ENCODE peak calls at places on chromosome 9, in seven cellular contexts. N is esophagus muscularis mucosa, W is neural crest cell, U is left lung, C is AG10803, D is activated B cell treated with CpG ODN at 0.5 μM for 24 hours, M is GM20000. F is an unnamed sample.

GRCh38 chr9:23962101-23962500 is 136.1 kb upstream of the ELAVL2 start:
- DNase-seq in N (no peak), W (no peak), U (no peak), C (no peak), D (no peak), M (no peak), F (no peak)

GRCh38 chr9:89853931-89854330 is 249.1 kb downstream of the GADD45G start:
- DNase-seq in N (no peak), W (no peak), U (no peak), C (no peak), D (no peak), M (no peak), F (no peak)

GRCh38 chr9:7780261-7780988 is 19.2 kb downstream of the DMAC1 start:
- DNase-seq in N (no peak), W (no peak), U (no peak), C (peak; percentile 72), D (no peak), M (no peak), F (no peak)

GRCh38 chr9:6739218-6739617 is 18.6 kb upstream of the KDM4C start:
- DNase-seq in N (no peak), W (no peak), U (no peak), C (peak; percentile 9), D (no peak), M (peak; percentile 26), F (no peak)

GRCh38 chr9:97768731-97769130 is 71.6 kb upstream of the XPA start:
- DNase-seq in N (no peak), W (no peak), U (no peak), C (peak; percentile 94), D (no peak), M (no peak), F (no peak)

GRCh38 chr9:87141124-87141523 is 193.8 kb upstream of the GAS1 start:
- DNase-seq in N (peak; percentile 62), W (no peak), U (no peak), C (no peak), D (no peak), M (no peak), F (no peak)

GRCh38 chr9:2377135-2377534 is 244.5 kb upstream of the VLDLR start:
- DNase-seq in N (no peak), W (no peak), U (no peak), C (no peak), D (no peak), M (no peak), F (no peak)

GRCh38 chr9:116238751-116239340 is 85.3 kb downstream of the PAPPA start:
- DNase-seq in N (no peak), W (no peak), U (no peak), C (no peak), D (no peak), M (no peak), F (no peak)

GRCh38 chr9:137691648-137692357 is 73.0 kb downstream of the EHMT1 start:
- DNase-seq in N (no peak), W (no peak), U (peak; percentile 89), C (no peak), D (peak; percentile 37), M (no peak), F (no peak)

GRCh38 chr9:70053864-70054263 is 10.2 kb downstream of the MAMDC2 start:
- DNase-seq in N (peak; percentile 24), W (no peak), U (no peak), C (no peak), D (no peak), M (no peak), F (no peak)

GRCh38 chr9:129412814-129413536 is 207.9 kb downstream of the C9orf50 start:
- DNase-seq in N (no peak), W (no peak), U (peak; percentile 86), C (peak; percentile 84), D (no peak), M (no peak), F (no peak)

GRCh38 chr9:36092014-36092413 is 44.5 kb upstream of the GLIPR2 start:
- DNase-seq in N (no peak), W (no peak), U (no peak), C (no peak), D (no peak), M (no peak), F (no peak)

DNA sequence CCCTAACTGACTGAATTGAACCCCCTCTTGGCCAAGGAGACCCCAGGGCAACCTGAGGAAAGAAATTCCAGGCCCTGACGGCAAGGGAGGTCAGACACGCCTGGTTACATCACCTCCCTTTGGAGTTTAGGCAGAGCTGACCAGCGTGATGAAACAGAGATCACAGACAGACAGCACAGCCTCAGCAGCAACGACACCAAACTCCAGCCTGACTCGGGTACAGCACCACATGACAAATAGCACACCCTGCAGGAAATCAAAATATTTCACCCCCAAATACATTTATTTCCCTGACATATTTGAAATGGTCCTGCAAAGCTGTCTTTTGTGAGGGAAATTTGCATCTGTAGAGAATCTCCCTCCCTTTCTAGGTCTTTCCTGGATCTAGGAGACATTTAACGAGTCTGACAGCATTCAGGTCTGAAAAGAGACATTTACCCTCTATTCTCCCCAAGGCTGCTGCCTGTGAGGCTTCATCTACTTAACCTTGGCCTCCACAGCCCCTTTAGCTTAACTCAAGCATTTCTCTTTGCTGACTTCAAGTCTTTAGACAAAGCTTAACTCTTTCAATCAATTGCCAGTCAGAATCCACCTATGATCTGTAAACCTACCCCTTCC is 2.6 kb downstream of the QSOX2 start:
- DNase-seq in N (no peak), W (no peak), U (no peak), C (no peak), D (no peak), M (no peak), F (no peak)
- TF ChIP-seq CTCF in N (no peak), W (peak; percentile 15), U (no peak), C (no peak), D (no peak), M (no peak), F (peak; percentile 20)

GRCh38 chr9:37386988-37387387 is 35.5 kb upstream of the GRHPR start:
- DNase-seq in N (no peak), W (no peak), U (no peak), C (peak; percentile 59), D (no peak), M (no peak), F (no peak)

GRCh38 chr9:37395229-37395628 is 27.3 kb upstream of the GRHPR start:
- DNase-seq in N (no peak), W (no peak), U (no peak), C (no peak), D (no peak), M (no peak), F (no peak)

GRCh38 chr9:37395663-37396062 is 26.8 kb upstream of the GRHPR start:
- DNase-seq in N (no peak), W (no peak), U (no peak), C (no peak), D (no peak), M (no peak), F (no peak)

GRCh38 chr9:37392272-37392671 is 30.2 kb upstream of the GRHPR start:
- DNase-seq in N (no peak), W (no peak), U (no peak), C (no peak), D (no peak), M (no peak), F (no peak)

GRCh38 chr9:37390759-37391158 is 31.7 kb upstream of the GRHPR start:
- DNase-seq in N (no peak), W (no peak), U (no peak), C (no peak), D (no peak), M (peak; percentile 73), F (no peak)
- TF ChIP-seq CTCF in N (no peak), W (peak; percentile 40), U (no peak), C (peak; percentile 13), D (no peak), M (peak; percentile 72), F (no peak)

DNA sequence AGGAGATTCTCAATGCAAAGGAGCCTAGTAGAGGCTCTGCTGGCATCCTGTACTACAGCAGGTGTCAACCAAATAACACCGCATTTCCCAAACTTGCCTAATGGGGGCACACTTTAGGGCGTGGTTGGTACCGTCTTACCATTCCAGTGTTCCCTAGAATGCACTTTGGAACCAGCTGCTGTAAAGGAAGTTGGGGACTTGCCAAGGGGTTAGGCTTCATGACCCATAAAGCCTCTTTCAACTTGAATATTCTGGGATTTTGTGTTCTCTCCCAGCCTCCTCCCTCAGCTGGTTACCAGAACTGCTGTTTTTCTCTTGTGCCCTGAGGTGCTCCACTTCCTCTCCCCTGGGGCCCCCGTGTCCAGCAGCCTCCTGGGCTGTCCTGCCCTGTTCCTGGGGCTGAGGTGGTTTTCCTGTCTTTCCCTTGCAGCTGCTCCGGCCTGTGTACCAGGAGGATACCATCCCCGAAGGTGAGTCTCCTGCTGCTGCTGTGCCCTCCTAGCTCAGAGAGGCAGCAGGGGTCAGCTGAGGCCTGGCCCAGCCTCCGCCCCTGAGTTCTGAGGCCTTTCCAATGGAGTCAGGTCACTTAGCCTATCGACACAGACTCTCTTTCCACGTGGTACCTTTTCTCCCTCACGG is 44.7 kb downstream of the RGS3 start:
- DNase-seq in N (no peak), W (no peak), U (no peak), C (no peak), D (no peak), M (no peak), F (no peak)
- TF ChIP-seq CTCF in N (no peak), W (peak; percentile 19), U (no peak), C (no peak), D (no peak), M (peak; percentile 12), F (no peak)

GRCh38 chr9:10045598-10045997 is 567.2 kb downstream of the PTPRD start:
- DNase-seq in N (no peak), W (no peak), U (no peak), C (no peak), D (no peak), M (no peak), F (no peak)
- TF ChIP-seq CTCF in N (peak; percentile 24), W (peak; percentile 63), U (no peak), C (peak; percentile 16), D (no peak), M (peak; percentile 8), F (no peak)